ENCODE peak calls at places on chromosomes 2 and 18, in four cellular contexts. V, D, O and F are unnamed samples.

GRCh38 chr2:202032841-202033316 is 776 bp upstream of the FZD7 start:
- DNase-seq in V (no peak), O (peak; percentile 59), D (peak; percentile 76), F (no peak)

GRCh38 chr2:200929334-200930249 is 33.9 kb downstream of the ORC2 start:
- DNase-seq in V (no peak), O (no peak), D (no peak), F (peak; percentile 41)

GRCh38 chr18:62555135-62555534 is 32.3 kb downstream of the ZCCHC2 start:
- DNase-seq in D (no peak), V (no peak), O (peak; percentile 21), F (no peak)

GRCh38 chr2:140836826-140837225 is 1294.0 kb downstream of the LRP1B start:
- DNase-seq in O (no peak), V (no peak), D (no peak), F (no peak)

GRCh38 chr2:236919209-236919608 is 166.5 kb upstream of the COPS8 start:
- DNase-seq in O (no peak), V (no peak), D (no peak), F (no peak)

GRCh38 chr2:85712849-85713612 is 18.9 kb downstream of the GNLY start:
- DNase-seq in D (no peak), V (no peak), O (no peak), F (no peak)

GRCh38 chr2:139122711-139123158 is 342.5 kb upstream of the NXPH2 start:
- DNase-seq in O (peak; percentile 5), D (peak; percentile 9), V (no peak), F (no peak)

GRCh38 chr2:171185941-171186340 is 25.2 kb upstream of the TLK1 start:
- DNase-seq in V (no peak), D (no peak), O (no peak), F (no peak)

DNA sequence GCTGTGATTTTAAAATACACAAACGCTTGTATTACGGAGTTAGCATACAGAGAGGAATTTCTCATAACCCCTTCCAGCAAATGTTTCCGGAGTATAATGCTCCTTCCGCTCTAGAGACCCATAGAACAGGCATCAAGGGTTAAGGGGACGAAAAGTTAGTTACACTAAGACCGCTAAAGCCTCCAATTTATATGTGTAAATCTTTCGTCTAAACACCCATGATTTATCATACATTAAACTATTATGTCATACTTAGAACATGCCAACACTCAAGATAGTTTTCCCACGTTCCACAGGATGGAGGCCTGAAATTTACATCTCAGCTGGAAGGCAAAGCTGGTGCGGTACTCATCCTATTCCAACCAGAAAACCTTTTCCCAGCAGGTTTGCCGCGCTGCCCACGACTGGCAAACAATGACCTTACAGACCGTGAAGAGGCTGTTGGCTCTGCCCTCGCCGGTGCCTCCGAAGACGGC is 650 bp downstream of the ORMDL1 start:
- DNase-seq in O (no peak), V (peak; percentile 20), D (no peak), F (peak; percentile 44)
- TF ChIP-seq JUNB in O (no peak), V (no peak), D (no peak), F (no peak)

DNA sequence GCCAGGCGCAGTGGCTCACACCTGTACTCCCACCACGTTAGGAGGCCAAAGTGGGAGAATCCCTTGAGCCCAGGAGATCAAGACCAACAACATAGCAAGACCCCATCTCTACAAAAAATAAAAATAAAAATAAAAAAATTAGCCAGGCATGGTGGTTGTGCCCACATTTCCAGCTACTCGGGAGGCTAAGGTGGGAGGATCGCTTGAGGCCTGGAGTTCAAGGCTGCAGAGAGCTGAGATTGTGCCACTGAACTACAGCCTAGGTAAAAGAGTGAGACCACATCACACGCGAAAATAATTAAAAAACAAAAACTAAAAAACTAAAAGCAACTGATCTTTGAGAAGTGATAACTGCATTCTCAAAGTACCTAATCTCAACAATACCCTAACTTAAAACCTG is 1.8 kb downstream of the C2orf76 start:
- DNase-seq in V (no peak), D (no peak), O (no peak), F (no peak)
- H3K4me3 ChIP-seq in V (peak overlapping the region; percentile 87), D (peak overlapping the region; percentile 98), O (no peak overlapping the region), F (no peak overlapping the region)

GRCh38 chr2:66714651-66715050 is 279.7 kb downstream of the MEIS1 start:
- DNase-seq in D (no peak), O (no peak), V (no peak), F (no peak)

GRCh38 chr2:66717973-66718372 is 283.0 kb downstream of the MEIS1 start:
- DNase-seq in V (no peak), D (no peak), O (no peak), F (no peak)

GRCh38 chr2:66721776-66722175 is 286.9 kb downstream of the MEIS1 start:
- DNase-seq in O (no peak), V (no peak), D (no peak), F (no peak)

GRCh38 chr2:66717491-66717890 is 282.6 kb downstream of the MEIS1 start:
- DNase-seq in V (no peak), O (no peak), D (no peak), F (no peak)
- H2AFZ ChIP-seq in V (no peak overlapping the region), O (no peak overlapping the region), D (no peak overlapping the region), F (no peak overlapping the region)

DNA sequence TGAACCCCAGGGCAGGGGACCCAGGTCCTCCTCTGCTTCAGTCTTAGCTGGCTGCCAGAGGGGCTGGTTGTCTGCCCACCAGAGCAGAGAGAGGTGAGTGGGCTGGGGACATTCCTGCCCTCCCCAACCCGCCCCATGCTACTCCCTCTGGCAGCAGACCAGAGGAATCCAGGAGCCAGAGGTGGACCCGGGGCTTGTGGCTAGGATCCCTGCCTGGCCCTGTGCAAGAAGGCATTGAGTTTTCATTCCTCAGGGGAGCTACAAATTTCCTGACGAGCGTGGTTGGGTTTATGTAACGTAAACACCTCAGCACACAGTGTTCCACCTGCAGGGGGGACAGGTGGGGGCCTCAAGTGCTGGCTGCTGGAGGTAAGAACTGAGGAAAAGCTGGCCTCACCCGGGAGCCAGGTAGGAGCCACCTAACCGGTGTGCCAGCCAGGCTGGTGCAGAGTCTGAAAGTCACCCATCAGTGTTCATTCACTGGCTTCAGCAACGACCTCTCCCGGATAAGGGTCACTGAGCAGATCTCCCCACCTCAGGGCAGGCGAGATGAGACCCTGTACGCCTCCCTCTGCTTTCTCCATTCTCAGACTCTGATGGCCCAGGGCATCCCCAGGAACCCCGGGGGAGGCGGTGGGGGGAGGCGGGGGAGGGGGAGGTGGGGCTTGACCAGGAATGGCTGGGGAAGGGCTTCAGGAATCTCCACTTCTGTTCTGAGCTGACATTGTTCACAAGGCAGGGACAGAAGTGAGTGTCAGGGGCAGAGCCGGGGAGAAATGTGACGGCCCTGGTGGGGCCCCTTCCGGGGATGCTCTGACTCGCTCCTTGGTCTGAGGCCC is 246.9 kb downstream of the DYSF start:
- DNase-seq in D (no peak), V (no peak), O (no peak), F (no peak)
- TF ChIP-seq JUNB in D (no peak), V (no peak), O (no peak), F (no peak)

GRCh38 chr2:199663157-199663556 is 187.8 kb downstream of the FTCDNL1 start:
- DNase-seq in O (no peak), D (peak; percentile 24), V (peak; percentile 2), F (no peak)

GRCh38 chr2:199660167-199660566 is 190.8 kb downstream of the FTCDNL1 start:
- DNase-seq in O (no peak), V (no peak), D (no peak), F (no peak)

GRCh38 chr2:199662245-199662644 is 188.7 kb downstream of the FTCDNL1 start:
- DNase-seq in V (no peak), O (no peak), D (peak; percentile 21), F (no peak)

DNA sequence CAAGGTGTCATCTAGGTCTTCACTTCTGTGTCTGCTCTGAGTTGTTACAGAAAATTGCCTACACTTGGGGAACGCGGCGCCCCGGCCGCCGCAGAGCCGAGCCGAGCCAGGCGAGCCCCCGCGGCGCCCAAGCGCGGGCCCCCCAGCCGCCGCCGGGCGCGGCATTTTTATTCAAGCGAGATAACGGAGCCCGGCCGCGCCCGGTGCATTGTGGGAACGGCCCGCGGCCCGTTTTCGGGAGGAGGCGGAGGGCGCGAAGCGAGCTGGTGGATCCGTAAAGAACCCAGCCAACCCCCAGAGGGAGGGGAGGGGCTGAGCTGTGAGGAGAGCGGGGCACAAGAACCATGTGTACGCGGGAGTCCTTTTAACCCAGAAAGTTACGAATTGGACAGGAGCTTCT is 191.8 kb downstream of the FTCDNL1 start:
- DNase-seq in O (peak; percentile 62), D (peak; percentile 92), V (no peak), F (no peak)
- H3K4me3 ChIP-seq in O (peak overlapping the region; percentile 39), D (peak overlapping the region; percentile 48), V (no peak overlapping the region), F (peak overlapping the region; percentile 25)